ENCODE peak calls at places on chromosome 4, in eight cellular contexts. W is epithelial cell of proximal tubule, V is hepatocyte, A is AG04450, H is osteocyte, J is AG09309, N is tibial artery, F is nephron progenitor cell. U is an unnamed sample.

GRCh38 chr4:3270141-3270611 is 21.2 kb downstream of the MSANTD1 start:
- DNase-seq in F (no peak), N (no peak), V (peak), J (no peak), W (no peak), H (peak), A (no peak), U (no peak)

GRCh38 chr4:31125061-31125460 is 404.9 kb downstream of the PCDH7 start:
- DNase-seq in W (no peak), J (no peak), F (no peak), V (no peak), H (no peak), N (no peak), A (no peak), U (no peak)

GRCh38 chr4:1048781-1049590 is 37.6 kb downstream of the FGFRL1 start:
- DNase-seq in W (no peak), A (no peak), H (no peak), N (no peak), F (no peak), J (no peak), V (no peak), U (no peak)

GRCh38 chr4:79087091-79087490 is 147.9 kb upstream of the PAQR3 start:
- DNase-seq in N (no peak), A (no peak), J (no peak), H (no peak), V (no peak), W (no peak), F (no peak), U (no peak)

GRCh38 chr4:130985371-130985770 is 1889.4 kb downstream of the C4orf33 start:
- DNase-seq in J (no peak), V (no peak), N (no peak), H (no peak), F (no peak), A (no peak), W (no peak), U (no peak)

GRCh38 chr4:143626134-143626859 is 74.2 kb downstream of the FREM3 start:
- DNase-seq in F (no peak), W (no peak), J (no peak), V (peak), A (no peak), H (no peak), N (peak), U (peak)

GRCh38 chr4:84529169-84529751 is 30.2 kb upstream of the NKX6-1 start:
- DNase-seq in J (no peak), N (no peak), H (no peak), W (no peak), A (no peak), F (peak), V (peak), U (no peak)

GRCh38 chr4:10006236-10006603 is 15.1 kb downstream of the SLC2A9 start:
- DNase-seq in J (peak), H (no peak), V (peak), A (no peak), N (peak), F (no peak), W (peak), U (no peak)

GRCh38 chr4:93633721-93634120 is 194.8 kb upstream of the ATOH1 start:
- DNase-seq in N (no peak), V (no peak), W (no peak), J (no peak), A (no peak), H (no peak), F (no peak), U (no peak)

GRCh38 chr4:139589619-139590018 is 33.6 kb upstream of the SETD7 start:
- DNase-seq in J (no peak), V (no peak), F (no peak), H (no peak), A (no peak), N (no peak), W (no peak), U (no peak)

GRCh38 chr4:77156533-77156911 is 485 bp upstream of the CCNG2 start:
- DNase-seq in N (peak), H (peak), A (peak), F (peak), V (peak), W (peak), J (peak), U (peak)

GRCh38 chr4:183355405-183355804 is 33.2 kb upstream of the CLDN24 start:
- DNase-seq in H (no peak), J (peak), V (no peak), N (no peak), W (no peak), F (no peak), A (no peak), U (no peak)

GRCh38 chr4:21512351-21512750 is 436.2 kb downstream of the KCNIP4 start:
- DNase-seq in J (peak), V (peak), A (no peak), W (peak), F (peak), H (no peak), N (no peak), U (peak)

GRCh38 chr4:94428884-94429283 is 22.9 kb upstream of the PDLIM5 start:
- DNase-seq in J (no peak), N (no peak), H (no peak), W (no peak), V (peak), F (no peak), A (no peak), U (no peak)

GRCh38 chr4:66035701-66036100 is 365.4 kb upstream of the EPHA5 start:
- DNase-seq in N (no peak), V (no peak), A (no peak), W (no peak), H (no peak), F (no peak), J (no peak), U (no peak)

GRCh38 chr4:34676390-34676789 is 1567.9 kb downstream of the ARAP2 start:
- DNase-seq in A (no peak), J (no peak), W (no peak), N (no peak), H (no peak), V (no peak), F (no peak), U (no peak)

DNA sequence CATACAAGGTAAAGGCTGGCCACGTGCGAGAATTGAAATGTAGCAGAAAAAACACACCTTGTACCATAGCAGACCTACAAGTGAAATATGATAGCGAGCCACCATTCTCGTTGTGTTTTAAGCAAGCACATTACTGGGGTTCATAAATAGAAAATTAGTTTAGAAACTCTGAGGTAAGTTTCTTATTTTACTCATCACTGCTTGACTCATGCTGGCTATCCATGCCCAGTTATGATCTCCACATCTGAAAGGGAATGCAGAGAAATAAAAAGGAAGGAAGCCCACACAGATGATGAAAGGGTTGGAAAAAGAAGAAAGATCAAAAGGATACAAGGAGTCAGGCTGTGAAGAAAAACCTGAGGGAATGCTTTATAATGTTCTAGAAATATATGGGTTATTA is 54.5 kb downstream of the CAMK2D start:
- DNase-seq in F (no peak), H (no peak), W (no peak), V (no peak), J (peak), N (no peak), A (no peak), U (no peak)
- TF ChIP-seq CTCF in F (no peak), H (no peak), W (no peak), V (no peak), J (no peak), N (no peak), A (no peak), U (no peak)

DNA sequence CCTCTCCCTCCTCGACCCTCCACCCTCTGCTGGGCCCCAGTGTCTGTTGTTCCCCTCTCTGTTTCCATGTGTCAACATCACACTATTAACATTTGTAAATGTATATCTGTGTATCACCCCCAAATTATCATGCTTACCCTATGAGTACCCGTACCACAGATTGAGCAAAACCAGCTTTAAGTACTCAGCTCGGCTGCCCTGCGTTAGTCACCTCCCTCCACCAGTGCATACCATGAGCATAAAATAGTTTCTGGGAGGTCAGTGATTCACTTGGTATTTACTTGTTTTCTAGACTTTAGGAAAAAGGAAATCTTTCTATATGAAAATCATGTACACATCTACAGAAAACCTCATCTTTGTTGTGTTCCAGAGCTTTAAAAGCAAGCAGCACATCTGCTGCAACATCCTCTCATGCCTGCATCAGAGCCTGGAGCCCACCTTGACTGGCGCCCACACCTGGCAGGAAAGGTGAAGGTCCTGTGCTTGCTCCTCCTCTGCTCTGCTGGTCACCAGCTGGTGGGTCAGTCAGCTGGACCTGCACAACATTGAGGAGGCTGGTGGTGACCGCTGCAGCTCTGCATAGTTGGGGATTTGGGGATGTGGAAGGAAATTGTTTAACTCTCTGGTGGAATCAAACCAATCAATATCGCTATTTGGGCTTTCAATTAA is 214.4 kb upstream of the KLF3 start:
- DNase-seq in J (peak), V (no peak), W (no peak), H (no peak), N (no peak), A (no peak), F (no peak), U (no peak)
- TF ChIP-seq CTCF in J (no peak), V (peak), W (peak), H (no peak), N (no peak), A (no peak), F (no peak), U (no peak)

DNA sequence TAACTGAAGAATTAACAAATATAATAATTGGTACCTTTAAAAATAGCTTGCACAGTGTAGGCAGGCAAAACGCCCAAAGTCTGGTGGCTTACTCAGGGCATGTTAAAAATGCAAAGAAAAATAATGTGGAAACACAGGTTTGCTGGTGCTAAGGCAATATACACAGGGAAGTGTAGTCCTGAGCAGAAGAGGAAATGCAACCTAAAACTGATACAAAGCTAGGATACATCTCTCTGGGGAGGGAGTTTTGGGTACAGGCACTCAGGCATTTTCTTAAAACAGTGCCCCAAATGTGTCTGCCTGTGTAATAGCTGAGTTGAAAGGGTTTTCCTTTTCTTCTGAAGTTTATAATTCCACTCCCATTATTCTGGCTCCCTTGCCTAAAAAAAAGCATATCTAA is 47.4 kb downstream of the TMPRSS11E start:
- DNase-seq in H (no peak), W (no peak), N (no peak), F (no peak), V (no peak), J (no peak), A (no peak), U (no peak)
- TF ChIP-seq CTCF in H (no peak), W (no peak), N (no peak), F (no peak), V (no peak), J (no peak), A (no peak), U (no peak)

GRCh38 chr4:145886871-145887240 is 51.8 kb downstream of the ZNF827 start:
- DNase-seq in F (no peak), N (no peak), W (no peak), V (no peak), A (no peak), H (no peak), J (peak), U (no peak)

GRCh38 chr4:145888393-145888792 is 50.2 kb downstream of the ZNF827 start:
- DNase-seq in H (no peak), W (no peak), A (no peak), N (no peak), J (no peak), F (no peak), V (no peak), U (no peak)

GRCh38 chr4:145884775-145885174 is 53.8 kb downstream of the ZNF827 start:
- DNase-seq in J (no peak), H (no peak), A (no peak), W (no peak), N (no peak), V (no peak), F (no peak), U (no peak)

GRCh38 chr4:145885666-145886065 is 53.0 kb downstream of the ZNF827 start:
- DNase-seq in J (no peak), H (no peak), F (no peak), V (no peak), N (no peak), A (no peak), W (no peak), U (no peak)

GRCh38 chr4:145887241-145887964 is 51.2 kb downstream of the ZNF827 start:
- DNase-seq in N (no peak), J (peak), A (peak), W (no peak), V (no peak), F (no peak), H (no peak), U (peak)
- TF ChIP-seq CTCF in N (peak), J (peak), A (peak), W (no peak), V (peak), F (no peak), H (peak), U (peak)

GRCh38 chr4:18538121-18538520 is 516.6 kb upstream of the LCORL start:
- DNase-seq in A (no peak), V (no peak), H (no peak), W (no peak), N (no peak), J (no peak), F (no peak), U (no peak)

GRCh38 chr4:18533262-18533775 is 511.8 kb upstream of the LCORL start:
- DNase-seq in N (no peak), F (no peak), J (no peak), A (no peak), V (no peak), W (no peak), H (no peak), U (no peak)

GRCh38 chr4:18540349-18540748 is 518.8 kb upstream of the LCORL start:
- DNase-seq in J (no peak), F (no peak), A (no peak), W (no peak), H (no peak), N (no peak), V (no peak), U (no peak)

GRCh38 chr4:18535948-18536347 is 514.4 kb upstream of the LCORL start:
- DNase-seq in H (no peak), F (no peak), J (no peak), A (no peak), W (no peak), N (no peak), V (no peak), U (no peak)

DNA sequence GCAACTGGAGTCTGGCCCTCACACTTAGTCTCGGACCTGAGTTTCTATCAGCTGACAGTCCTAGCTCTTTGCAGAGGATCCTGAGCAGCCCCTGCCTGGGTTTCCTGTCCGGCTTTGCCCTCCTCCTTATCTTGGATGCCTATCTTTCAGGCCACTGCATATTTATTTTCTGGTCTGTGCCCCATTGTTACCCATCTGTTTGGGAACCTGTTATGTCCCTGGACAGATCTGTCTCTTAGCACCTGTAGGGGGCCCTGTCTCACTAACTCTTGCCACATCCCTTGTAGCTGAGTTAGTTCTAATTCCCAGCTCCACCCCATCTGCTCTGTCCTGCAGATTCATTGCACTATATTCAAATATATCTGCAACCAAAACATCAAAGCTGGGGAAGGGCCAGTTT is 514.9 kb upstream of the LCORL start:
- DNase-seq in H (no peak), W (no peak), A (no peak), F (no peak), N (no peak), J (no peak), V (no peak), U (no peak)
- TF ChIP-seq CTCF in H (no peak), W (no peak), A (no peak), F (peak), N (no peak), J (no peak), V (no peak), U (no peak)